ENCODE peak calls at places on chromosomes 16 and 17, in ten cellular contexts. W is H1; M is dorsolateral prefrontal cortex; C is ascending aorta; O is right cardiac atrium; I is CD8-positive, alpha-beta memory T cell; P is DND-41; U is GM23248; N is uterus; K is CD4-positive, CD25-positive, alpha-beta regulatory T cell. E is an unnamed sample.
A peak's percentile ranks its signal among the peaks of the same experiment; 100 is the strongest.

GRCh38 chr16:12431547-12431946 is 372.1 kb downstream of the CPPED1 start:
- DNase-seq in W (no peak), M (no peak), C (no peak), O (no peak), I (no peak), P (no peak), U (no peak), N (no peak), K (no peak), E (no peak)

GRCh38 chr17:40022497-40022896 is 7.3 kb downstream of the CSF3 start:
- DNase-seq in W (no peak), M (no peak), C (no peak), O (no peak), I (no peak), P (no peak), U (no peak), N (no peak), K (no peak), E (no peak)

GRCh38 chr17:82153745-82154375 is 55.8 kb upstream of the FASN start:
- DNase-seq in W (peak; percentile 56), M (peak; percentile 74), C (peak; percentile 83), O (peak; percentile 92), I (peak; percentile 76), P (peak; percentile 77), U (peak; percentile 77), N (peak; percentile 67), K (peak; percentile 84), E (peak; percentile 69)

GRCh38 chr17:72515291-72516065 is 394.7 kb downstream of the SOX9 start:
- DNase-seq in W (no peak), M (no peak), C (no peak), O (peak; percentile 74), I (no peak), P (no peak), U (peak; percentile 42), N (no peak), K (no peak), E (no peak)

GRCh38 chr17:33204156-33204555 is 88.9 kb downstream of the ASIC2 start:
- DNase-seq in W (no peak), M (no peak), C (no peak), O (no peak), I (no peak), P (no peak), U (no peak), N (no peak), K (no peak), E (no peak)

GRCh38 chr17:73278465-73279453 is 17.1 kb upstream of the CPSF4L start:
- DNase-seq in W (no peak), M (no peak), C (no peak), O (peak; percentile 80), I (no peak), P (no peak), U (peak; percentile 22), N (peak; percentile 84), K (no peak), E (peak; percentile 78)

GRCh38 chr16:15704545-15704987 is 54.5 kb downstream of the NDE1 start:
- DNase-seq in W (peak; percentile 33), M (peak; percentile 79), C (peak; percentile 89), O (peak; percentile 87), I (peak; percentile 36), P (peak; percentile 69), U (peak; percentile 73), N (peak; percentile 84), K (peak; percentile 66), E (peak; percentile 82)

GRCh38 chr16:53893731-53894435 is 189.9 kb downstream of the FTO start:
- DNase-seq in W (no peak), M (no peak), C (no peak), O (no peak), I (no peak), P (no peak), U (peak; percentile 89), N (peak; percentile 19), K (no peak), E (no peak)

GRCh38 chr16:51121009-51121347 is 30.1 kb downstream of the SALL1 start:
- DNase-seq in W (no peak), M (no peak), C (no peak), O (no peak), I (no peak), P (no peak), U (no peak), N (no peak), K (no peak), E (no peak)

GRCh38 chr17:73787036-73787720 is 142.9 kb upstream of the SDK2 start:
- DNase-seq in W (no peak), M (no peak), C (peak; percentile 44), O (no peak), I (no peak), P (no peak), U (no peak), N (no peak), K (no peak), E (no peak)

GRCh38 chr16:75257886-75258806 is 6.7 kb upstream of the BCAR1 start:
- DNase-seq in W (no peak), M (no peak), C (no peak), O (peak; percentile 45), I (no peak), P (no peak), U (no peak), N (peak; percentile 14), K (no peak), E (no peak)

DNA sequence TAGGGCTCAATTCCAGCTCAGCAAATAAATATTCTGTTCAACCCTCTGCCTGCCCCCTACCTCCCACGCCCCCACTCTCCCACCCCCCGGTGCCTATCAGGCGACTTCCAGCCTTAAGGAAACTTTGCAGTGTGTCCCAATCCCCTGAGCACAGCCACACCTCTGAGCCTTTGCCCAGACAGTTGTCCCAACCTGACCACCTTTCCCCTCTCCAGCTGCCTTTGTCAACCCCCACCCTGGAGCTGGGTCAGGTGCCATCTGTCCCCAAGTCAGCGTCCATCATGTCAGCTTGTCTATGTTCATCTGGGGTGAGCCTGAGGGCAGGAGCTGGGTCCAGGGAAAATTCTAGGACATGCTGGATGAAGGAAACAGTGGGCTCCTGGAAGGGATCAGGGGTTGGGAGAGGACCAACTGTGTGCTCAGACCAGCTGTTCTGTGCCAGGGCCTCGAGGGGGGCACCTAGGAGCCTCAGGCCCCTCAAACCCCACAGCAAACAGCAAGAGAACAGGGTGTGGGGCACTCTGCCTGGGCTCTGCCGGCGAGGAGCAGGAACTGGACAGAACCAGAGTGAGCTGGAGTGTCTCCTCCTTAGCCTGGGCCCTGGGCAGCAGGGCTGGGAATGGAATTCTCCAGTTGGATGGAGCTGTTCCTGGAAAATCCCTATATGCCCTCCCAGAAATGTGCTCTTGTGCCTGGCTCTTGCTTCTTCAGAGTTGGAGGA is 17.8 kb downstream of the CDH16 start:
- DNase-seq in W (no peak), M (no peak), C (no peak), O (no peak), I (no peak), P (no peak), U (no peak), N (no peak), K (no peak), E (no peak)
- H3K27ac ChIP-seq in W (no peak overlapping the region), M (peak overlapping the region; percentile 30), C (peak overlapping the region; percentile 90), O (peak overlapping the region; percentile 98), I (peak overlapping the region; percentile 87), P (no peak overlapping the region), U (no peak overlapping the region), N (peak overlapping the region; percentile 83), K (no peak overlapping the region), E (peak overlapping the region; percentile 88)

GRCh38 chr16:67543036-67543435 is 14.4 kb downstream of the RIPOR1 start:
- DNase-seq in W (no peak), M (no peak), C (no peak), O (peak; percentile 33), I (no peak), P (no peak), U (no peak), N (no peak), K (no peak), E (no peak)
- H3K27ac ChIP-seq in W (no peak overlapping the region), M (no peak overlapping the region), C (no peak overlapping the region), O (no peak overlapping the region), I (no peak overlapping the region), P (peak overlapping the region; percentile 32), U (no peak overlapping the region), N (no peak overlapping the region), K (no peak overlapping the region), E (no peak overlapping the region)

DNA sequence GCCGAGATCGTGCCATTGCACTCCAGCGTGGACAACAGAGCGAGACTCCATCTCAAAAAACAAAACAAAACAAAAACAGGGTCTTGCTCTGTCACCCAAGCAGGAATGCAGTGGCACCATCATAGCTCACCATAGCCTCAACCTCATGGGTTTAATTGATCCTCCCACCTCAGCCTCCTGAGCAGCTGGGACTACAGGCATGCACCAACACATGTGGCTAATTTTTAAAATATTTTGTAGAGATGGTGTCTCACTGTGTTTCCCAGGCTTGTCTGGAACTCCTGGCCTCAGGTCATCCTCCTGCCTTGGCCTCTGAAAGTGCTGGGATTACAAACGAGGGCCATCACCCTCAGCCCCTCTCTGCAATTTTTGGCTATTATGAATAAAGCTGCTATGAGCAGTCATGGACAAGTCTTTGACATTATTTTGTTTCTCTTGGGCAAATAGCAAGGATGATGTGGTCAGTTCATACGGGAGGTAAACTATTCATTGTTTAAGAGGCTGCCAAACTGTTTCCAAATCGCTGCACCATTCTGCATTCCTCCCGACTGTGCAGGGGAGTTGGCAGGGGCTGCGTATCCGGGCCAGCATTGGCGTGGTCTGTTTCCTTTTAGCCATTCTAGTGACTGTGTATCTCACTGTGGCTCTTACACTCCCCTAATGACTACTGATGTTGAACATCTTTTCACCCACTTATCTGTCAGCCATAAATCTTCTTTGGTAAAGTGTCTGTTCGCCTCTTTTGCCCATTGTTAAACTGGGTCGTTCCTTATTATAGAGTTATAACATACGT is 21.1 kb downstream of the EIF4A3 start:
- DNase-seq in W (no peak), M (no peak), C (no peak), O (no peak), I (no peak), P (no peak), U (peak; percentile 94), N (no peak), K (no peak), E (no peak)
- H3K27ac ChIP-seq in W (no peak overlapping the region), M (no peak overlapping the region), C (no peak overlapping the region), O (no peak overlapping the region), I (no peak overlapping the region), P (no peak overlapping the region), U (peak overlapping the region; percentile 54), N (no peak overlapping the region), K (no peak overlapping the region), E (no peak overlapping the region)

GRCh38 chr17:19672009-19672837 is 23.7 kb downstream of the ALDH3A2 start:
- DNase-seq in W (no peak), M (no peak), C (peak; percentile 67), O (peak; percentile 85), I (no peak), P (no peak), U (peak; percentile 66), N (no peak), K (no peak), E (peak; percentile 51)

GRCh38 chr17:19670906-19671305 is 22.4 kb downstream of the ALDH3A2 start:
- DNase-seq in W (no peak), M (no peak), C (no peak), O (no peak), I (no peak), P (no peak), U (no peak), N (no peak), K (no peak), E (no peak)

GRCh38 chr17:19676901-19677300 is 28.4 kb downstream of the ALDH3A2 start:
- DNase-seq in W (no peak), M (no peak), C (no peak), O (no peak), I (no peak), P (no peak), U (no peak), N (no peak), K (no peak), E (no peak)

DNA sequence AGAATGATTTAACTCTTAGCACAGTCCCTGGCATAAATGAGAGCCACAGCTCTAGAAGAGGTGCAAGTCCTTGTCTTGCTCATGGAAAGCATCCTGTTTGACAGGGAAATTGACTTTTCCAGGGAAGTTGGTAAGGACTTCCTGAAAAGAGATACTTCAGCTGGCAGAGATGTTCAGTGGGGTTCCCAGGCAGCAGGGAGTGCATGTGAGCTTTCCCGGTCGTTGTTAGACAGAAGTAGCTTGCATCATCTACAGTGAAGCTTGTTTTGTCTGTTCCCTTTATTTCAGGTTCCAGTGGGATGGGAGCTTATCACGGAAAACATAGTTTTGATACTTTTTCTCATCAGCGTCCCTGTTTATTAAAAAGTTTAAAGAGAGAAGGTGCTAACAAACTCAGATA is 22.9 kb downstream of the ALDH3A2 start:
- DNase-seq in W (no peak), M (no peak), C (no peak), O (no peak), I (no peak), P (no peak), U (peak; percentile 15), N (no peak), K (no peak), E (no peak)
- H3K27ac ChIP-seq in W (no peak overlapping the region), M (peak overlapping the region; percentile 20), C (no peak overlapping the region), O (peak overlapping the region; percentile 11), I (no peak overlapping the region), P (no peak overlapping the region), U (no peak overlapping the region), N (no peak overlapping the region), K (no peak overlapping the region), E (peak overlapping the region; percentile 73)